ENCODE peak calls at places on chromosomes 3 and 15, in seven cellular contexts. One of them, this sample, is unnamed.

GRCh38 chr3:168620854-168621253 is 525.1 kb upstream of the GOLIM4 start:
- DNase-seq in mesenchymal stem cell: peak; percentile 31
- DNase-seq in mesendoderm: peak; percentile 70
- DNase-seq in neuronal stem cell: peak; percentile 57
- DNase-seq in IMR-90: no peak
- DNase-seq in H1: peak; percentile 73
- DNase-seq in H9: peak; percentile 71
- DNase-seq in this sample: peak; percentile 1

GRCh38 chr3:43013743-43014155 is 34.6 kb downstream of the GASK1A start:
- DNase-seq in mesenchymal stem cell: no peak
- DNase-seq in mesendoderm: no peak
- DNase-seq in neuronal stem cell: no peak
- DNase-seq in IMR-90: no peak
- DNase-seq in H1: no peak
- DNase-seq in H9: no peak
- DNase-seq in this sample: no peak

GRCh38 chr15:39199076-39199475 is 381.8 kb upstream of the THBS1 start:
- DNase-seq in mesenchymal stem cell: peak; percentile 87
- DNase-seq in mesendoderm: peak; percentile 51
- DNase-seq in neuronal stem cell: no peak
- DNase-seq in IMR-90: peak; percentile 69
- DNase-seq in H1: no peak
- DNase-seq in H9: no peak
- DNase-seq in this sample: peak; percentile 45

GRCh38 chr3:100042144-100042543 is 72.2 kb downstream of the FILIP1L start:
- DNase-seq in mesenchymal stem cell: peak; percentile 78
- DNase-seq in mesendoderm: no peak
- DNase-seq in neuronal stem cell: no peak
- DNase-seq in IMR-90: peak; percentile 93
- DNase-seq in H1: no peak
- DNase-seq in H9: no peak
- DNase-seq in this sample: peak; percentile 58

GRCh38 chr15:63079938-63080626 is 37.5 kb downstream of the TPM1 start:
- DNase-seq in mesenchymal stem cell: peak; percentile 51
- DNase-seq in mesendoderm: peak; percentile 63
- DNase-seq in neuronal stem cell: no peak
- DNase-seq in IMR-90: peak; percentile 78
- DNase-seq in H1: no peak
- DNase-seq in H9: no peak
- DNase-seq in this sample: peak; percentile 90

GRCh38 chr15:43469867-43470266 is 23.1 kb downstream of the TP53BP1 start:
- DNase-seq in mesenchymal stem cell: no peak
- DNase-seq in mesendoderm: no peak
- DNase-seq in neuronal stem cell: no peak
- DNase-seq in IMR-90: peak; percentile 82
- DNase-seq in H1: no peak
- DNase-seq in H9: no peak
- DNase-seq in this sample: no peak

GRCh38 chr15:70071799-70072198 is 25.9 kb downstream of the TLE3 start:
- DNase-seq in mesenchymal stem cell: no peak
- DNase-seq in mesendoderm: no peak
- DNase-seq in neuronal stem cell: peak; percentile 57
- DNase-seq in IMR-90: no peak
- DNase-seq in H1: no peak
- DNase-seq in H9: no peak
- DNase-seq in this sample: no peak

GRCh38 chr3:44065311-44065710 is 176.4 kb upstream of the TOPAZ1 start:
- DNase-seq in mesenchymal stem cell: no peak
- DNase-seq in mesendoderm: no peak
- DNase-seq in neuronal stem cell: no peak
- DNase-seq in IMR-90: no peak
- DNase-seq in H1: no peak
- DNase-seq in H9: no peak
- DNase-seq in this sample: no peak

GRCh38 chr15:31234815-31235214 is 91.8 kb upstream of the KLF13 start:
- DNase-seq in mesenchymal stem cell: no peak
- DNase-seq in mesendoderm: no peak
- DNase-seq in neuronal stem cell: no peak
- DNase-seq in IMR-90: no peak
- DNase-seq in H1: no peak
- DNase-seq in H9: no peak
- DNase-seq in this sample: no peak
- H2AK5ac ChIP-seq in mesenchymal stem cell: peak overlapping the region; percentile 47
- H2AK5ac ChIP-seq in mesendoderm: no peak overlapping the region
- H2AK5ac ChIP-seq in neuronal stem cell: no peak overlapping the region
- H2AK5ac ChIP-seq in IMR-90: no peak overlapping the region
- H2AK5ac ChIP-seq in H1: no peak overlapping the region
- H2AK5ac ChIP-seq in H9: no peak overlapping the region
- H2AK5ac ChIP-seq in this sample: no peak overlapping the region

GRCh38 chr3:46367811-46368210 is 2.9 kb upstream of the CCR5 start:
- DNase-seq in mesenchymal stem cell: no peak
- DNase-seq in mesendoderm: no peak
- DNase-seq in neuronal stem cell: no peak
- DNase-seq in IMR-90: no peak
- DNase-seq in H1: no peak
- DNase-seq in H9: no peak
- DNase-seq in this sample: no peak

GRCh38 chr3:46361408-46362283 is 7.7 kb downstream of the CCR2 start:
- DNase-seq in mesenchymal stem cell: peak; percentile 49
- DNase-seq in mesendoderm: no peak
- DNase-seq in neuronal stem cell: no peak
- DNase-seq in IMR-90: no peak
- DNase-seq in H1: no peak
- DNase-seq in H9: no peak
- DNase-seq in this sample: peak; percentile 59

GRCh38 chr3:46369675-46370132 is 1.0 kb upstream of the CCR5 start:
- DNase-seq in mesenchymal stem cell: no peak
- DNase-seq in mesendoderm: no peak
- DNase-seq in neuronal stem cell: no peak
- DNase-seq in IMR-90: no peak
- DNase-seq in H1: no peak
- DNase-seq in H9: no peak
- DNase-seq in this sample: no peak

GRCh38 chr3:46368569-46368968 is 2.2 kb upstream of the CCR5 start:
- DNase-seq in mesenchymal stem cell: peak; percentile 21
- DNase-seq in mesendoderm: peak; percentile 87
- DNase-seq in neuronal stem cell: no peak
- DNase-seq in IMR-90: no peak
- DNase-seq in H1: peak; percentile 60
- DNase-seq in H9: peak; percentile 77
- DNase-seq in this sample: peak; percentile 71

DNA sequence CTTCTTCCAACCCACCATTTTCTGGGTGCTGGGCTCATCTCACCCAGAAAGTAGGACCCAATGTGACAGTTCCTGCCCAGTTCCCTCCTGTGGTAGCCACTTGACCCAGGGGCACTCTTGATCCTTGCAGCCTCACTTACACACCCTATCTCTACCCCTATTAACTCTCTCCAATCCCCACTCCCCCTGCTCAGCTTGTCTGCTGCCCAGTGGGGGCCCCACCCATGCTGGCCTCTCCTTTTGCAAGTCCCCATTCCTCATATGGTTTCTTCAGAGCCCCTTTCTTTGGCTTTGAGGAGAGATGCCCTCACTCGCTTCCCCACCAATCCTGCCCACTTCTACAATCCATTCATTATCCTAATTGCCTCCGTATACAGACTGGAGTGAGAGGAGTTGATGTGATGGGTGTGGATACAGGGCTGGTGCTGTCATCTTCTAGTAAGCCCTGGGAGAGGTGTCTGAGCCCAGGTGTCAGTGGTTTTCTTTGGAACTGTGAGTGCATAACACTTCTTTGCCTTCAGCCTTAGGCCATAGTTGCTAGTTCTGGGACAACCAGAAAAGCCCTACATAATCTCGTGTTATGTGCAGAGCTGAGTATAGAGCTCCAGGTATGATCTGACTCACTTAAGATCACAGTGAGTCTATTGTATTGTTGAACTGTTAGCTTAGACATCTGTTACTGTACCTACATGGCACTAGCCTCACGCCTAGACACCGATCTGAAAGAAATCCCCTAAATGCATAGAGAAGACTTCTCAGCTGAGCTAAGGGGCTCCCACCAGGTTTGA is 4.8 kb upstream of the CCR5 start:
- DNase-seq in mesenchymal stem cell: no peak
- DNase-seq in mesendoderm: no peak
- DNase-seq in neuronal stem cell: no peak
- DNase-seq in IMR-90: no peak
- DNase-seq in H1: no peak
- DNase-seq in H9: no peak
- DNase-seq in this sample: no peak
- H3K18ac ChIP-seq in mesenchymal stem cell: no peak overlapping the region
- H3K18ac ChIP-seq in mesendoderm: no peak overlapping the region
- H3K18ac ChIP-seq in neuronal stem cell: no peak overlapping the region
- H3K18ac ChIP-seq in IMR-90: no peak overlapping the region
- H3K18ac ChIP-seq in H1: no peak overlapping the region
- H3K18ac ChIP-seq in H9: no peak overlapping the region
- H3K18ac ChIP-seq in this sample: no peak overlapping the region

GRCh38 chr3:47010050-47010712 is 30.7 kb downstream of the NBEAL2 start:
- DNase-seq in mesenchymal stem cell: no peak
- DNase-seq in mesendoderm: no peak
- DNase-seq in neuronal stem cell: no peak
- DNase-seq in IMR-90: no peak
- DNase-seq in H1: peak; percentile 75
- DNase-seq in H9: no peak
- DNase-seq in this sample: no peak
- H2AK5ac ChIP-seq in mesenchymal stem cell: no peak overlapping the region
- H2AK5ac ChIP-seq in mesendoderm: no peak overlapping the region
- H2AK5ac ChIP-seq in neuronal stem cell: peak overlapping the region; percentile 95
- H2AK5ac ChIP-seq in IMR-90: peak overlapping the region; percentile 76
- H2AK5ac ChIP-seq in H1: peak overlapping the region; percentile 82
- H2AK5ac ChIP-seq in H9: no peak overlapping the region
- H2AK5ac ChIP-seq in this sample: peak overlapping the region; percentile 21

GRCh38 chr3:181379278-181379677 is 332.4 kb upstream of the SOX2 start:
- DNase-seq in mesenchymal stem cell: no peak
- DNase-seq in mesendoderm: no peak
- DNase-seq in neuronal stem cell: no peak
- DNase-seq in IMR-90: no peak
- DNase-seq in H1: no peak
- DNase-seq in H9: no peak
- DNase-seq in this sample: no peak
- H3K18ac ChIP-seq in mesenchymal stem cell: no peak overlapping the region
- H3K18ac ChIP-seq in mesendoderm: no peak overlapping the region
- H3K18ac ChIP-seq in neuronal stem cell: no peak overlapping the region
- H3K18ac ChIP-seq in IMR-90: no peak overlapping the region
- H3K18ac ChIP-seq in H1: no peak overlapping the region
- H3K18ac ChIP-seq in H9: no peak overlapping the region
- H3K18ac ChIP-seq in this sample: no peak overlapping the region

This sample was measured in trophoblast cell.